ENCODE peak calls at places on chromosomes 13 and 19, in five cellular contexts. F is uterus, L is tibial nerve, E is suprapubic skin, N is right lobe of liver. C is an unnamed sample. For H3K36me3, the result is how much of the 10 kb centered on the place peaks cover.

GRCh38 chr13:29886446-29886845 is 36.0 kb upstream of the UBL3 start:
- DNase-seq in L (no peak), E (no peak), F (no peak), N (no peak), C (no peak)

GRCh38 chr19:5188548-5189317 is 151.9 kb downstream of the PTPRS start:
- DNase-seq in L (no peak), F (no peak), E (no peak), N (no peak), C (no peak)

GRCh38 chr13:96652506-96652905 is 341.8 kb downstream of the OXGR1 start:
- DNase-seq in F (no peak), N (no peak), E (no peak), L (no peak), C (no peak)

GRCh38 chr13:85191996-85192395 is 607.2 kb downstream of the SLITRK6 start:
- DNase-seq in N (no peak), L (no peak), F (no peak), E (no peak), C (no peak)

GRCh38 chr13:97338571-97338970 is 95.4 kb upstream of the RAP2A start:
- DNase-seq in E (no peak), L (no peak), N (no peak), F (no peak), C (no peak)

GRCh38 chr13:105908581-105908980 is 626.9 kb downstream of the EFNB2 start:
- DNase-seq in N (no peak), L (no peak), F (no peak), E (no peak), C (no peak)

GRCh38 chr19:53007200-53008054 is 6.3 kb upstream of the ERVV-1 start:
- DNase-seq in F (no peak), N (no peak), E (no peak), L (no peak), C (no peak)

GRCh38 chr19:28864577-28865042 is 348.3 kb downstream of the UQCRFS1 start:
- DNase-seq in F (peak), E (no peak), N (no peak), L (no peak), C (no peak)

GRCh38 chr13:96575423-96576320 is 418.6 kb downstream of the OXGR1 start:
- DNase-seq in N (no peak), L (no peak), E (peak), F (no peak), C (no peak)

GRCh38 chr13:41791056-41791455 is 169.9 kb downstream of the VWA8 start:
- DNase-seq in N (no peak), E (no peak), L (no peak), F (no peak), C (no peak)

GRCh38 chr13:66803759-66804456 is 426.2 kb downstream of the PCDH9 start:
- DNase-seq in F (no peak), E (no peak), L (no peak), N (no peak), C (no peak)

GRCh38 chr13:91586609-91587008 is 188.2 kb downstream of the GPC5 start:
- DNase-seq in E (no peak), F (no peak), N (no peak), L (no peak), C (no peak)

GRCh38 chr13:67071918-67072598 is 158.1 kb downstream of the PCDH9 start:
- DNase-seq in E (no peak), L (no peak), N (no peak), F (no peak), C (no peak)

GRCh38 chr19:44553478-44554171 is 24.1 kb upstream of the CEACAM20 start:
- DNase-seq in E (no peak), N (no peak), L (no peak), F (no peak), C (no peak)

GRCh38 chr19:4713384-4713951 is 10.2 kb downstream of the DPP9 start:
- DNase-seq in E (peak), L (peak), N (peak), F (peak), C (peak)

GRCh38 chr13:97600438-97601080 is 166.6 kb downstream of the RAP2A start:
- DNase-seq in E (no peak), F (no peak), L (no peak), N (no peak), C (no peak)

GRCh38 chr13:23574421-23574820 is 4.2 kb downstream of the TNFRSF19 start:
- DNase-seq in F (no peak), N (no peak), E (no peak), L (no peak), C (no peak)

GRCh38 chr19:11736696-11737095 is 2.0 kb downstream of the ZNF823 start:
- DNase-seq in F (no peak), E (no peak), N (no peak), L (no peak), C (no peak)

GRCh38 chr13:82681535-82681934 is 1200.7 kb downstream of the SLITRK1 start:
- DNase-seq in E (peak), N (no peak), L (no peak), F (no peak), C (no peak)

GRCh38 chr13:75455962-75456361 is 26.0 kb downstream of the TBC1D4 start:
- DNase-seq in F (no peak), N (no peak), L (no peak), E (no peak), C (no peak)

GRCh38 chr13:28707629-28708427 is 10.9 kb downstream of the SLC46A3 start:
- DNase-seq in E (no peak), N (no peak), F (no peak), L (no peak), C (no peak)

GRCh38 chr19:45496349-45496953 is 396 bp downstream of the RTN2 start:
- DNase-seq in E (no peak), L (no peak), N (peak), F (peak), C (no peak)

GRCh38 chr13:79440958-79441553 is 35.0 kb upstream of the RBM26 start:
- DNase-seq in L (no peak), E (no peak), F (no peak), N (no peak), C (no peak)

GRCh38 chr13:21579754-21580316 is 24.1 kb downstream of the MICU2 start:
- DNase-seq in N (no peak), F (no peak), L (no peak), E (no peak), C (no peak)

GRCh38 chr13:51419015-51419636 is 33.7 kb downstream of the INTS6 start:
- DNase-seq in L (no peak), F (no peak), N (no peak), E (no peak), C (no peak)

GRCh38 chr13:112859128-112859816 is 109.7 kb upstream of the MCF2L start:
- DNase-seq in E (peak), F (peak), L (no peak), N (no peak), C (no peak)

GRCh38 chr19:932647-933552 is 7.1 kb downstream of the ARID3A start:
- DNase-seq in L (peak), F (peak), N (peak), E (no peak), C (no peak)

GRCh38 chr13:60147361-60147760 is 16.4 kb downstream of the DIAPH3 start:
- DNase-seq in F (no peak), L (no peak), E (no peak), N (no peak), C (no peak)

GRCh38 chr19:46591254-46591653 is 9.9 kb upstream of the CALM3 start:
- DNase-seq in L (no peak), F (no peak), E (peak), N (no peak), C (no peak)

GRCh38 chr13:89474432-89474831 is 1803.3 kb downstream of the SLITRK5 start:
- DNase-seq in L (no peak), E (no peak), N (no peak), F (no peak), C (no peak)

GRCh38 chr13:84497613-84498012 is 615.3 kb upstream of the SLITRK1 start:
- DNase-seq in E (no peak), L (no peak), N (no peak), F (no peak), C (no peak)

GRCh38 chr13:94632227-94632980 is 30.7 kb downstream of the GPR180 start:
- DNase-seq in E (no peak), N (no peak), F (no peak), L (no peak), C (no peak)

GRCh38 chr19:3360494-3361383 is 5.6 kb upstream of the NFIC start:
- DNase-seq in F (no peak), L (peak), E (peak), N (peak), C (peak)

GRCh38 chr13:32323912-32324311 is 8.6 kb downstream of the BRCA2 start:
- DNase-seq in N (no peak), L (no peak), F (no peak), E (no peak), C (no peak)

GRCh38 chr13:44867825-44868224 is 121.4 kb downstream of the NUFIP1 start:
- DNase-seq in F (peak), L (no peak), N (peak), E (no peak), C (no peak)

GRCh38 chr19:1079566-1080111 is 12.7 kb downstream of the ARHGAP45 start:
- DNase-seq in N (peak), E (no peak), F (no peak), L (no peak), C (no peak)

GRCh38 chr19:1087813-1088418 is 7.3 kb downstream of the POLR2E start:
- DNase-seq in F (no peak), N (no peak), L (no peak), E (no peak), C (no peak)

GRCh38 chr19:47110521-47111080 is 3.0 kb downstream of the ZC3H4 start:
- DNase-seq in E (no peak), N (no peak), F (no peak), L (no peak), C (no peak)

GRCh38 chr19:13864223-13864512 is 12.8 kb upstream of the NANOS3 start:
- DNase-seq in F (no peak), L (no peak), E (no peak), N (no peak), C (no peak)

GRCh38 chr19:13865578-13866462 is 11.1 kb upstream of the NANOS3 start:
- DNase-seq in L (no peak), E (no peak), N (no peak), F (no peak), C (no peak)

GRCh38 chr19:13866463-13867046 is 10.4 kb upstream of the NANOS3 start:
- DNase-seq in F (no peak), N (no peak), E (no peak), L (no peak), C (no peak)

GRCh38 chr19:13864513-13865242 is 12.3 kb upstream of the NANOS3 start:
- DNase-seq in E (no peak), F (no peak), L (no peak), N (no peak), C (no peak)

DNA sequence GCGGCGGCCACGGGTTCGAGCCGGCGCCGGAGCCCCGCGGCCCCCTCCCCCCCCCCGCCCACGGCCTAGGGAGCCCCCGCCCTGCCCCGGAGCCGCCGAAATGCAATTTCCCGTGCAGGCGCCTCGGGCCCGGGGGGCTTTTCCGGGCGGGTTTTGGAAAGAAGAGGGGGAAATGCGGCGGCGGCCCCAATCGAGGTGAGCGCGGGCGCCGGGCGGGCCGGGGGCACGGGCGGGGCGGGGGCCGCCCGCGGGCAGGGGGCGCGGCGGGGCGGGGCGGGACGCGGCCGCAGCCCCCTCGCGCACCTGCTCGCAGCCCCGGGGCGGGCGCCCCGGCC is 11.7 kb upstream of the NANOS3 start:
- DNase-seq in N (no peak), L (no peak), E (no peak), F (no peak), C (no peak)
- H3K4me3 ChIP-seq in N (peak), L (peak), E (peak), F (peak), C (peak)

GRCh38 chr19:30540671-30541210 is 168.6 kb downstream of the ZNF536 start:
- DNase-seq in F (no peak), N (no peak), L (no peak), E (no peak), C (no peak)

GRCh38 chr19:30546332-30546731 is 174.1 kb downstream of the ZNF536 start:
- DNase-seq in F (no peak), E (no peak), N (no peak), L (no peak), C (no peak)

GRCh38 chr19:30545752-30546151 is 173.6 kb downstream of the ZNF536 start:
- DNase-seq in E (no peak), L (no peak), N (no peak), F (no peak), C (no peak)

GRCh38 chr19:30539981-30540380 is 167.8 kb downstream of the ZNF536 start:
- DNase-seq in N (no peak), E (no peak), L (no peak), F (no peak), C (no peak)

GRCh38 chr19:30543243-30543945 is 171.2 kb downstream of the ZNF536 start:
- DNase-seq in E (no peak), F (no peak), N (no peak), L (no peak), C (no peak)
- TF ChIP-seq POLR2A in E (no peak), F (no peak), N (no peak), L (no peak), C (no peak)

GRCh38 chr19:57689750-57690149 is 8.0 kb downstream of the ZNF551 start:
- DNase-seq in L (no peak), E (no peak), F (no peak), N (no peak), C (no peak)

GRCh38 chr19:57682226-57682766 is 519 bp downstream of the ZNF551 start:
- DNase-seq in N (no peak), E (no peak), L (no peak), F (no peak), C (no peak)

GRCh38 chr19:57687363-57688010 is 5.7 kb downstream of the ZNF551 start:
- DNase-seq in F (no peak), E (no peak), N (no peak), L (no peak), C (no peak)

GRCh38 chr19:57686727-57687126 is 5.0 kb downstream of the ZNF551 start:
- DNase-seq in F (no peak), E (no peak), L (no peak), N (no peak), C (no peak)

DNA sequence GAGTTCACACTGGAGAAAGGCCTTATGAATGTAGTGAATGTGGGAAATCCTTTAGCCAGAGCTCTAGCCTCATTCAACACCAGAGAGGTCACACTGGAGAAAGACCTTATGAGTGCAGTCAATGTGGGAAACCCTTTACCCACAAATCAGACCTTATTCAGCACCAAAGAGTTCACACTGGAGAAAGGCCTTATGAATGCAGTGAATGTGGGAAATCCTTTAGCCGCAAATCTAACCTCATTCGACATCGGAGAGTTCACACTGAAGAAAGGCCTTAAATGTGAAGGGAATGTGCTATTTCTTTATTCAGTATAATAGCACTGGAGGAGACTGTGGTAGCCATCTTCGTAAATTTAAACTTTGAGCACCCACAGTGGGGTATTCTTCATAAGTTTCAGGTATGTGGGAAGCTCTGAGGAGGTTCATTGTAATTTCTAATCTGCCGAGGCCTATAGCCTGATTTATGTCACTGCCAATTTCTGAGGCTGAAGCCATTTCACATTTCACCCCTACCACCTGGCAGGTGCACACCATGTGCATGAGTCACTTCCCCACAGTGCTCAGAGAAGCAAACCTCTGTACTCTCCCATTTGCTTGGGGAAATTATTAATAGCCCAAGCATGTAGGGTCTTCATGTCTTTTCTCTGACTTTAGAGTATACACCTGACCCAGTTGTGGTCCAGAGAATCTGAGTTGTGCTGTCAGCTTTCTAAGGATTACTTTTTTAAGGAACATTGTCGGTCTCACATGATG is 6.4 kb downstream of the ZNF551 start:
- DNase-seq in N (no peak), E (no peak), L (no peak), F (no peak), C (no peak)
- H3K36me3 ChIP-seq in N (under half), E (half or more), L (half or more), F (under half), C (under half)

GRCh38 chr19:40279120-40279551 is 6.0 kb downstream of the AKT2 start:
- DNase-seq in N (no peak), E (no peak), L (peak), F (peak), C (peak)
- H3K4me3 ChIP-seq in N (no peak), E (peak), L (peak), F (peak), C (peak)

GRCh38 chr19:42423462-42424344 is 3.5 kb downstream of the LIPE start:
- DNase-seq in E (peak), N (peak), F (peak), L (peak), C (no peak)
- TF ChIP-seq POLR2A in E (no peak), N (no peak), F (peak), L (no peak), C (no peak)

GRCh38 chr13:36325912-36326311 is 20.3 kb downstream of the SPART start:
- DNase-seq in L (no peak), E (no peak), F (no peak), N (no peak), C (no peak)
- H3K36me3 ChIP-seq in L (half or more), E (half or more), F (under half), N (under half), C (under half)

GRCh38 chr13:37919329-37919880 is 49.8 kb upstream of the TRPC4 start:
- DNase-seq in N (no peak), E (no peak), L (no peak), F (no peak), C (no peak)
- H3K4me3 ChIP-seq in N (no peak), E (no peak), L (no peak), F (peak), C (no peak)

GRCh38 chr19:19900124-19900523 is 622 bp upstream of the ZNF93 start:
- DNase-seq in F (no peak), N (no peak), E (no peak), L (no peak), C (no peak)

GRCh38 chr19:19900574-19901444 is at the start of gene ZNF93:
- DNase-seq in L (peak), N (peak), F (peak), E (peak), C (peak)
- TF ChIP-seq POLR2A in L (no peak), N (peak), F (peak), E (no peak), C (no peak)

DNA sequence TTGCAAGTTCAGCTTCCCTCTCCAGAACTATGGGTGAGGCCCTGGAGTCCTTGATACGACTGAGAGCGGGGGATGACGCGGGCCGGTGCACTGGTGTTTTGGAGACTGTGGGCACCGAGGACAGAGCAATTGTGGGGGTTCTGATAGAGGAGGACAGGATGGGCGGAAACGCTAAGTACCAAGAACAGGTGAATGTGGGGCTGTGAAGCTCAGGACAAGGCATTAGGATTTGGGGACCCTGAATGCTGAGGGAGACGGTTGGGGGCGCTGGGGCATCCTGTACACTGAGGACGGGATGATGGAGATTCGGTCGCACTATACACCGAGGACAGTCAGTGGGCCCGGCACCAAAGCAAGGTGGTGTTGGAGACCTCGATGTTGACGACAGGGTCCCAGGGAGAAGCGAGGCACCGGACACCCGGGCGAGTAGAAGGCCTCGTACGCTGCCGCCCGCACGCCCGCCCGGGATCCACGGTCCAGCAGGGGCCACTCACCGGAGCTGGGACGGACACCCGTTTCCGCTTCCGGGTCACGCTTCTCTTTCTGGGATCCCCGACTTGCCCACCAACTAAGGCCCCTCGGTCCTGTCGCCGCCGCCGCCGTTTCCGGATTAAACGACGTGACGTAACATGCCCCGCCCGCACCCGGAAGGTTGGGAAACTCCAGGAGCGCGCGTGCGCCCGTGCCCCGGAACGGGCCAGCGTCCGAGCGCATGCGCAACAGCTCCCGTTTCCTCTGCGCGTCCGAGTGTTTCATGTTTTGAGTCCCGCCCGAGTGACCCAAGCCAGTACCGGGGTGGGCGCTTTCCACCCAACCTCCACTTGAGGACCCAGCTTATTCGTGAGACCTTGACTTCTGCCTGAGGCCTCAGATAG is at the start of gene CHMP2A:
- DNase-seq in F (peak), N (peak), L (peak), E (peak), C (peak)
- H3K36me3 ChIP-seq in F (under half), N (under half), L (half or more), E (under half), C (under half)

C was measured in vagina.